ENCODE peak calls at places on chromosomes 2 and 18, in six cellular contexts. J, M, O, C, N and S are unnamed samples.

GRCh38 chr2:98470851-98471255 is 26.2 kb downstream of the INPP4A start:
- DNase-seq in J (no peak), M (no peak), C (no peak), O (no peak), N (no peak), S (no peak)

GRCh38 chr2:24515841-24516240 is 24.8 kb downstream of the NCOA1 start:
- DNase-seq in M (no peak), C (no peak), N (no peak), O (no peak), J (no peak), S (no peak)

GRCh38 chr2:227180286-227180685 is 15.9 kb downstream of the COL4A3 start:
- DNase-seq in J (no peak), C (no peak), N (peak), M (no peak), O (no peak), S (no peak)

GRCh38 chr2:32824415-32824814 is 122.3 kb upstream of the LTBP1 start:
- DNase-seq in O (no peak), M (no peak), N (no peak), J (no peak), C (no peak), S (no peak)

GRCh38 chr2:5664197-5664728 is 27.9 kb upstream of the SOX11 start:
- DNase-seq in J (no peak), O (no peak), N (no peak), M (no peak), C (no peak), S (no peak)

GRCh38 chr2:218067523-218067922 is 1.5 kb upstream of the RUFY4 start:
- DNase-seq in M (no peak), O (no peak), N (no peak), C (no peak), J (no peak), S (no peak)

GRCh38 chr2:137208361-137208973 is 443.1 kb downstream of the THSD7B start:
- DNase-seq in M (no peak), N (no peak), C (no peak), J (no peak), O (no peak), S (no peak)

GRCh38 chr18:33841221-33841967 is 263.4 kb downstream of the ASXL3 start:
- DNase-seq in C (no peak), O (no peak), M (no peak), N (no peak), J (no peak), S (no peak)

GRCh38 chr18:62637807-62638687 is 77.3 kb upstream of the PHLPP1 start:
- DNase-seq in C (no peak), M (peak), J (no peak), N (no peak), O (peak), S (peak)

GRCh38 chr18:41524674-41525470 is 430.2 kb upstream of the PIK3C3 start:
- DNase-seq in C (no peak), J (no peak), M (no peak), N (no peak), O (no peak), S (no peak)

GRCh38 chr2:128069769-128070168 is 21.2 kb upstream of the UGGT1 start:
- DNase-seq in J (no peak), O (no peak), N (no peak), M (no peak), C (no peak), S (no peak)

GRCh38 chr2:118844261-118845004 is 3.0 kb downstream of the EN1 start:
- DNase-seq in C (no peak), M (no peak), J (no peak), O (no peak), N (no peak), S (no peak)

GRCh38 chr2:146321175-146321574 is 1523.7 kb upstream of the ACVR2A start:
- DNase-seq in J (no peak), O (no peak), C (no peak), M (no peak), N (no peak), S (no peak)